ENCODE peak calls at places on chromosomes 5 and 9, in four cellular contexts. One of them, this sample, is unnamed.

GRCh38 chr9:105157178-105157583 is 87.3 kb upstream of the SLC44A1 start:
- DNase-seq in GM12878: no peak
- DNase-seq in A549: peak
- DNase-seq in K562: peak
- DNase-seq in this sample: peak

GRCh38 chr5:93145767-93146166 is 435.3 kb downstream of the NR2F1-AS1 start:
- DNase-seq in A549: no peak
- DNase-seq in GM12878: no peak
- DNase-seq in K562: no peak
- DNase-seq in this sample: no peak

GRCh38 chr9:94624621-94625020 is 14.7 kb downstream of the FBP1 start:
- DNase-seq in A549: no peak
- DNase-seq in K562: no peak
- DNase-seq in GM12878: no peak
- DNase-seq in this sample: no peak

GRCh38 chr5:176416965-176417364 is 626 bp upstream of the CLTB start:
- DNase-seq in A549: no peak
- DNase-seq in K562: no peak
- DNase-seq in GM12878: no peak
- DNase-seq in this sample: no peak

GRCh38 chr9:121282309-121283071 is 14.5 kb downstream of the GSN start:
- DNase-seq in A549: no peak
- DNase-seq in K562: peak
- DNase-seq in GM12878: no peak
- DNase-seq in this sample: no peak

GRCh38 chr9:87324613-87325194 is 173.0 kb upstream of the DAPK1 start:
- DNase-seq in GM12878: peak
- DNase-seq in A549: peak
- DNase-seq in K562: peak
- DNase-seq in this sample: peak

GRCh38 chr5:63245271-63245670 is 666.7 kb downstream of the LRRC70 start:
- DNase-seq in A549: no peak
- DNase-seq in GM12878: no peak
- DNase-seq in K562: no peak
- DNase-seq in this sample: no peak

GRCh38 chr9:81656871-81657337 is 32.4 kb downstream of the TLE1 start:
- DNase-seq in K562: no peak
- DNase-seq in A549: no peak
- DNase-seq in GM12878: no peak
- DNase-seq in this sample: peak

GRCh38 chr9:112015149-112015548 is 118.5 kb downstream of the UGCG start:
- DNase-seq in K562: no peak
- DNase-seq in A549: no peak
- DNase-seq in GM12878: no peak
- DNase-seq in this sample: no peak

GRCh38 chr5:58056546-58056945 is 403.3 kb downstream of the PLK2 start:
- DNase-seq in K562: no peak
- DNase-seq in A549: no peak
- DNase-seq in GM12878: no peak
- DNase-seq in this sample: no peak

GRCh38 chr5:137734962-137735530 is 843 bp downstream of the KLHL3 start:
- DNase-seq in A549: no peak
- DNase-seq in K562: no peak
- DNase-seq in GM12878: no peak
- DNase-seq in this sample: no peak

GRCh38 chr5:115069087-115069968 is 100.4 kb downstream of the TRIM36 start:
- DNase-seq in K562: peak
- DNase-seq in A549: peak
- DNase-seq in GM12878: peak
- DNase-seq in this sample: peak

GRCh38 chr9:134644715-134645606 is 3.4 kb downstream of the COL5A1 start:
- DNase-seq in A549: peak
- DNase-seq in GM12878: no peak
- DNase-seq in K562: no peak
- DNase-seq in this sample: no peak

GRCh38 chr5:160802567-160802966 is 49.4 kb downstream of the ATP10B start:
- DNase-seq in GM12878: no peak
- DNase-seq in A549: no peak
- DNase-seq in K562: no peak
- DNase-seq in this sample: no peak

GRCh38 chr5:64457846-64458245 is 48.0 kb upstream of the RGS7BP start:
- DNase-seq in K562: no peak
- DNase-seq in GM12878: no peak
- DNase-seq in A549: no peak
- DNase-seq in this sample: no peak

GRCh38 chr9:19130436-19130835 is 3.1 kb upstream of the PLIN2 start:
- DNase-seq in K562: no peak
- DNase-seq in A549: no peak
- DNase-seq in GM12878: no peak
- DNase-seq in this sample: no peak

GRCh38 chr5:156394642-156395393 is 67.9 kb downstream of the SGCD start:
- DNase-seq in K562: no peak
- DNase-seq in GM12878: no peak
- DNase-seq in A549: no peak
- DNase-seq in this sample: no peak
- TF ChIP-seq HDAC2 in K562: no peak
- TF ChIP-seq HDAC2 in GM12878: no peak
- TF ChIP-seq HDAC2 in A549: no peak
- TF ChIP-seq HDAC2 in this sample: no peak

GRCh38 chr9:93479726-93480125 is 26.3 kb upstream of the FAM120AOS start:
- DNase-seq in GM12878: no peak
- DNase-seq in A549: no peak
- DNase-seq in K562: no peak
- DNase-seq in this sample: no peak
- TF ChIP-seq ESRRA in GM12878: no peak
- TF ChIP-seq ESRRA in A549: no peak
- TF ChIP-seq ESRRA in K562: no peak
- TF ChIP-seq ESRRA in this sample: no peak

GRCh38 chr5:43993634-43994395 is 390.8 kb downstream of the NNT start:
- DNase-seq in GM12878: no peak
- DNase-seq in K562: no peak
- DNase-seq in A549: no peak
- DNase-seq in this sample: peak
- TF ChIP-seq HDAC2 in GM12878: no peak
- TF ChIP-seq HDAC2 in K562: no peak
- TF ChIP-seq HDAC2 in A549: no peak
- TF ChIP-seq HDAC2 in this sample: no peak

DNA sequence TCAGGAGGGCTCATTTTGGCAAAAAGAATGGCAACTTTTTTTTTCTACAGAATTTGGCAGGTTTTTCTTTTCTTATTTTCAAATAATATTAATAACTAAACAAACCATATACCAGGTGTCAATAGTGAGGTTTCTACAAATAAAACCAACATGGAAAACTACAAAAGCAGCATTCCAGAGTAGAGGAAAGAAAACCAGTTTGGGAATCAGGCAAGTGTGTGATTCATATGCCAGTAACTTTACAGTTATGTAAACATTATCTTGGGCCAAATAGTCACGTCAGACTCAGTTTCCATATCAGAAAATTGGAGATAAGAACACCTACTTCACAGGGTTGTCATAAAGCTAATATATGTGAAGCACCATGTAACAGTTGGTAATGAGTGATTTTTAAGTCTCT is 51.7 kb downstream of the FBXW11 start:
- DNase-seq in A549: no peak
- DNase-seq in GM12878: no peak
- DNase-seq in K562: no peak
- DNase-seq in this sample: no peak
- TF ChIP-seq ESRRA in A549: no peak
- TF ChIP-seq ESRRA in GM12878: no peak
- TF ChIP-seq ESRRA in K562: no peak
- TF ChIP-seq ESRRA in this sample: no peak

GRCh38 chr5:140875085-140876065 is at the start of gene PCDHA12:
- DNase-seq in GM12878: no peak
- DNase-seq in A549: peak
- DNase-seq in K562: no peak
- DNase-seq in this sample: no peak
- TF ChIP-seq HDAC2 in GM12878: no peak
- TF ChIP-seq HDAC2 in A549: no peak
- TF ChIP-seq HDAC2 in K562: no peak
- TF ChIP-seq HDAC2 in this sample: no peak

This sample was measured in HepG2.